ENCODE peak calls at places on chromosomes 13 and 19, in eight cellular contexts. T is heart left ventricle, K is lower leg skin, D is NB4, Z is IMR-90, G is HCT116, I is A549, V is ovary. S is an unnamed sample.

GRCh38 chr19:49764341-49764740 is 1.2 kb upstream of the TSKS start:
- DNase-seq in T (no peak), K (no peak), D (no peak), Z (no peak), G (no peak), I (no peak), V (no peak), S (no peak)

GRCh38 chr13:30026909-30027308 is 176.5 kb upstream of the UBL3 start:
- DNase-seq in T (no peak), K (no peak), D (no peak), Z (no peak), G (no peak), I (no peak), V (no peak), S (no peak)

GRCh38 chr13:92074658-92075057 is 676.2 kb downstream of the GPC5 start:
- DNase-seq in T (no peak), K (no peak), D (peak), Z (no peak), G (no peak), I (no peak), V (no peak), S (no peak)

GRCh38 chr13:33262069-33262487 is 23.5 kb downstream of the STARD13 start:
- DNase-seq in T (no peak), K (no peak), D (no peak), Z (peak), G (peak), I (peak), V (no peak), S (no peak)

GRCh38 chr13:112784811-112785418 is 95.1 kb downstream of the ATP11A start:
- DNase-seq in T (no peak), K (no peak), D (no peak), Z (no peak), G (no peak), I (no peak), V (no peak), S (no peak)

GRCh38 chr19:38061294-38061693 is 154.3 kb downstream of the SIPA1L3 start:
- DNase-seq in T (no peak), K (no peak), D (no peak), Z (peak), G (no peak), I (peak), V (no peak), S (no peak)

GRCh38 chr19:46426506-46427162 is 2.1 kb downstream of the PNMA8C start:
- DNase-seq in T (peak), K (no peak), D (no peak), Z (peak), G (no peak), I (peak), V (peak), S (peak)

GRCh38 chr13:97979556-97979955 is 26.1 kb downstream of the IPO5 start:
- DNase-seq in T (no peak), K (no peak), D (no peak), Z (no peak), G (no peak), I (no peak), V (no peak), S (no peak)

GRCh38 chr19:44876930-44877530 is 14.0 kb upstream of the TOMM40 start:
- DNase-seq in T (no peak), K (no peak), D (no peak), Z (no peak), G (no peak), I (no peak), V (no peak), S (no peak)

GRCh38 chr13:100330662-100331061 is 241.8 kb downstream of the PCCA start:
- DNase-seq in T (no peak), K (no peak), D (no peak), Z (peak), G (no peak), I (no peak), V (no peak), S (no peak)

GRCh38 chr19:40709817-40710216 is 6.9 kb downstream of the COQ8B start:
- DNase-seq in T (no peak), K (no peak), D (no peak), Z (no peak), G (no peak), I (no peak), V (no peak), S (no peak)

GRCh38 chr19:36418287-36419001 is at the start of gene ZFP82:
- DNase-seq in T (peak), K (peak), D (no peak), Z (peak), G (no peak), I (peak), V (peak), S (peak)

GRCh38 chr19:12703056-12703455 is 6.6 kb upstream of the FBXW9 start:
- DNase-seq in T (no peak), K (no peak), D (peak), Z (peak), G (peak), I (no peak), V (no peak), S (no peak)

GRCh38 chr13:92513672-92514071 is 712.9 kb upstream of the GPC6 start:
- DNase-seq in T (no peak), K (no peak), D (no peak), Z (peak), G (no peak), I (no peak), V (no peak), S (no peak)

GRCh38 chr19:50224986-50225747 is 21.7 kb downstream of the MYH14 start:
- DNase-seq in T (peak), K (no peak), D (no peak), Z (no peak), G (no peak), I (no peak), V (no peak), S (no peak)

GRCh38 chr13:110560606-110561334 is 752 bp downstream of the RAB20 start:
- DNase-seq in T (no peak), K (no peak), D (peak), Z (no peak), G (no peak), I (no peak), V (peak), S (no peak)

GRCh38 chr13:31588331-31588730 is 151.0 kb upstream of the RXFP2 start:
- DNase-seq in T (no peak), K (no peak), D (no peak), Z (no peak), G (no peak), I (no peak), V (no peak), S (no peak)

GRCh38 chr13:52983836-52984235 is 44.8 kb upstream of the OLFM4 start:
- DNase-seq in T (no peak), K (no peak), D (no peak), Z (no peak), G (no peak), I (no peak), V (no peak), S (no peak)

GRCh38 chr19:37227996-37228395 is 10.0 kb downstream of the ZNF383 start:
- DNase-seq in T (no peak), K (no peak), D (peak), Z (no peak), G (no peak), I (no peak), V (no peak), S (no peak)

GRCh38 chr13:45196622-45197021 is 4.2 kb downstream of the KCTD4 start:
- DNase-seq in T (no peak), K (no peak), D (no peak), Z (peak), G (no peak), I (no peak), V (no peak), S (no peak)

GRCh38 chr19:18328340-18329034 is 5.6 kb upstream of the LSM4 start:
- DNase-seq in T (peak), K (peak), D (peak), Z (peak), G (peak), I (peak), V (peak), S (peak)

GRCh38 chr13:108855737-108856387 is 226.5 kb downstream of the MYO16 start:
- DNase-seq in T (no peak), K (no peak), D (no peak), Z (no peak), G (no peak), I (no peak), V (no peak), S (no peak)

GRCh38 chr13:25733696-25734435 is 317.9 kb downstream of the SHISA2 start:
- DNase-seq in T (no peak), K (no peak), D (no peak), Z (no peak), G (no peak), I (no peak), V (no peak), S (no peak)

GRCh38 chr13:114099918-114100445 is 32.4 kb downstream of the RASA3 start:
- DNase-seq in T (peak), K (no peak), D (peak), Z (peak), G (peak), I (peak), V (no peak), S (no peak)

GRCh38 chr13:30796833-30797601 is 61.7 kb downstream of the ALOX5AP start:
- DNase-seq in T (no peak), K (no peak), D (no peak), Z (peak), G (no peak), I (no peak), V (no peak), S (no peak)

GRCh38 chr13:34459856-34460255 is 482.2 kb upstream of the NBEA start:
- DNase-seq in T (no peak), K (no peak), D (peak), Z (no peak), G (no peak), I (no peak), V (no peak), S (no peak)

GRCh38 chr19:11446652-11447301 is 11.3 kb downstream of the PRKCSH start:
- DNase-seq in T (peak), K (no peak), D (peak), Z (no peak), G (no peak), I (peak), V (peak), S (peak)

GRCh38 chr13:25286308-25286968 is 850 bp downstream of the MTMR6 start:
- DNase-seq in T (no peak), K (no peak), D (peak), Z (peak), G (no peak), I (no peak), V (peak), S (no peak)

GRCh38 chr19:8206147-8207087 is 2.8 kb upstream of the CERS4 start:
- DNase-seq in T (no peak), K (no peak), D (no peak), Z (no peak), G (no peak), I (no peak), V (no peak), S (no peak)

DNA sequence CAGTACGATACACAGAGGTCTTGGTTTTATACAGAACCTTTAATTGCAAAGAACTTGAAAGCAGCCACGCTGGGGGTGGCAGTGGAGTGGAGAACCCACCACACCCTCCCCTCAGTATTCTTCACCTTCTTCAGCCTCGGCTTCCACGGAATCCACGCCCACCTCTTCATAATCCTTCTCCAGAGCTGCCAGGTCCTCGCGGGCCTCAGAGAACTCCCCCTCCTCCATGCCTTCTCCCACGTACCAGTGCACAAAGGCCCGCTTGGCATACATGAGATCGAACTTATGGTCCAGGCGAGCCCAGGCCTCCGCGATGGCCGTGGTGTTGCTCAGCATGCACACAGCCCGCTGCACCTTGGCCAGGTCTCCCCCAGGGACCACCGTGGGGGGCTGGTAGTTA is 7.9 kb downstream of the TUBA3C start:
- DNase-seq in T (no peak), K (no peak), D (no peak), Z (no peak), G (no peak), I (no peak), V (no peak), S (no peak)
- H3K4me3 ChIP-seq in T (no peak), K (no peak), D (no peak), Z (no peak), G (no peak), I (no peak), V (no peak), S (no peak)

DNA sequence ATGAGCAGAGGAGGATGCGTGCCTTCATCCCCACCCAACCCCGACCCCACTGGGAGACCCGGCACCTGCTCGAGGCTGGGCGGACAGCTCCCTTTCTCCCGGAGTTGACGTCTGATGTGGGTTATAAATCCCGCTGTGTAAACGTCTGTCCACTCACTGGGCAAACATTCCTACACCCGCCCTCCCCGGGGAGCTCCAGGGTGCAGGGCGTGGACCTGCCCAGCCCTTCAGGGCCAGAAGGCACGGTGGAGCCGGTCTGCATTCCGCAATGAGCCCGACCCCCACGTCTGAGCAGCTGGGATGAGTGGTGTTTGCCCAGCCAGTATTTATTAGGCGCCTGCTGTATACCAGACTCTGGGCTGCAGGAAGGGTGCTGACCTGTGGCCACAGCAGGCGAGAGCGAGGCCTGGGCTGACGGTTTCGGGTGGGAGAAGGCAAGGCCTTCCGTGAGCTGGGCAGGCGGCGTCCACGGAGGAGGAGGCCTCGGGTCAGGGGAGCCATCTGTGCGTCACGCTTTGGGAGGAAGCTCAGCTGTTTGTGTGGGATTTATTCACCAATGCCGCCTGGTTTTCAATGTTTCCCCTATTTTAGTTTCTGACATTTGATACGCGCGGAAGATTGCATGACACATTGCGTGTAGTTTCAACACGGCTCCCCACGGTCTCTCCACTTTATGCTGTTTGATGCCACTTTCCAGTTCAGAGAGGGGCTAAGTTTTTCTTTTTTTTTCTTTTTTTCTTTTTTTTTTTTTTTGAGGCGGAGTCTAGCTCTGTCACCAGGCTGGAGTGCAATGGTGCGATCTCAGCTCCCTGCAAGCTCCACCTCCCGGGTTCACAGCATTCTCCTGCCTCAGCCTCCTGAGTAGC is 2.0 kb downstream of the MISP start:
- DNase-seq in T (no peak), K (peak), D (peak), Z (peak), G (peak), I (peak), V (peak), S (no peak)
- TF ChIP-seq POLR2A in T (no peak), K (no peak), D (no peak), Z (no peak), G (no peak), I (peak), V (no peak), S (no peak)

DNA sequence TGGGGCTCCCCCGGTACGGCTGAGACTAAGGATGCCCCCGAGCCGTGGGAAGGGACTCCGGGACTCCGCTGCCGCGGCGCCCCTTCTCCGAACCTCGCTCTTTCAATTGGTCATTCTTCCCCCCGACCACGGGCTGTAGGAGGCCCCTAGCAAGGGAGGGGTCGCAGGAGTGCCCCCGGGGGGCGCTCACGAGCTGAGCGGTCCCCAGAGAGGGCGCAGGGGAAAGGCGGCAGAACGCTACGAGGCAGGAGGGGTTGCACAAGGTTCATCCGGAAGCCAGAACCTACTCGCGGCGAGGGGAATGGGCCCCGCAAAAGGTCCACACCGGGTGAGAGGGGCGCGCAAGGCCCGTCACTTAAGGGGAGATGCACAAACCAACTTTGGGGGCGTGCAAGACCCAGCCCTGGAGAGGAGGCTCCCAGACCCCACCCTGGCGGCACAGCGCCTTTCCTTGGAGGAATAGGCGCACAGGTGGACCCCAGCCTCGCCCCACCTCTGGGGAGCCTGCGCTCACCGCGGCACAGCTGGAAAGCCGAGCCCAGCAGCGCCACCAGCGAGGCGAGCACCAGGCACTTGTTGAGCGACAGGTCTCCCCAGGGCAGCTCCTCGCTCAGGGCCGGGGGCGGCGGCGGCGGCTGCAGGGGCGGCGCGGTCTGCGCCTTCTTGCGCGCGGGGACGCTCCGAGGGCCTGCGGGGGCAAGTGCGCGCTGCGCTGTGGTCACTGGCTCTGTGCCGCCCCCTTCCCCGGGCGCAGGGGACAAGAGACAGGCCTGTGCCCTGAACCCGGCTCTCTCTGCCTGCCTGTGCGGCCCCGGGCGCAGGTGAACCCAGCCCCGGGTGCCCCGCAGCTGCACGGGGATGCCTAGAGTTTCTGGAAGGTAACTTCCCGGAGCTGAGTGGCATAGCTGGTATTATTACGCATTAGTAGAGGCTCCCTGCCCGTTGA is 2.8 kb downstream of the JSRP1 start:
- DNase-seq in T (no peak), K (no peak), D (peak), Z (no peak), G (no peak), I (no peak), V (no peak), S (peak)
- H3K4me3 ChIP-seq in T (no peak), K (no peak), D (no peak), Z (no peak), G (no peak), I (no peak), V (no peak), S (peak)

GRCh38 chr19:33193864-33194362 is at the start of gene LRP3:
- DNase-seq in T (peak), K (no peak), D (peak), Z (peak), G (no peak), I (no peak), V (peak), S (peak)
- TF ChIP-seq POLR2A in T (no peak), K (no peak), D (peak), Z (no peak), G (peak), I (peak), V (no peak), S (no peak)

GRCh38 chr19:29487432-29487831 is 38.4 kb upstream of the VSTM2B start:
- DNase-seq in T (peak), K (no peak), D (peak), Z (no peak), G (no peak), I (no peak), V (no peak), S (peak)
- H3K4me3 ChIP-seq in T (no peak), K (no peak), D (no peak), Z (no peak), G (no peak), I (no peak), V (no peak), S (no peak)

GRCh38 chr13:56752630-56753029 is 388.1 kb upstream of the PRR20A start:
- DNase-seq in T (no peak), K (no peak), D (no peak), Z (no peak), G (no peak), I (no peak), V (no peak), S (no peak)
- TF ChIP-seq POLR2A in T (no peak), K (no peak), D (no peak), Z (no peak), G (no peak), I (no peak), V (no peak), S (no peak)

S was measured in spleen.